ENCODE peak calls at places on chromosomes 7 and 10, in four cellular contexts. R is K562, L is GM12878, N is HepG2. V is an unnamed sample.

GRCh38 chr7:132475669-132476116 is 100.6 kb downstream of the PLXNA4 start:
- DNase-seq in R (no peak), N (no peak), L (no peak), V (no peak)

GRCh38 chr7:25894002-25894901 is 257.7 kb upstream of the NFE2L3 start:
- DNase-seq in N (peak; percentile 45), R (peak; percentile 33), L (peak; percentile 53), V (peak; percentile 51)

GRCh38 chr10:28151636-28152035 is 151.2 kb downstream of the MPP7 start:
- DNase-seq in L (no peak), R (no peak), N (no peak), V (no peak)

GRCh38 chr10:122344741-122345258 is 29.7 kb upstream of the PLEKHA1 start:
- DNase-seq in L (no peak), R (no peak), N (peak; percentile 91), V (no peak)

GRCh38 chr10:106311590-106311989 is 852.9 kb downstream of the SORCS1 start:
- DNase-seq in R (no peak), N (no peak), L (no peak), V (no peak)

GRCh38 chr10:24701447-24701846 is 22.2 kb downstream of the ARHGAP21 start:
- DNase-seq in L (peak; percentile 55), N (no peak), R (no peak), V (no peak)

GRCh38 chr10:42816917-42817316 is 34.3 kb downstream of the BMS1 start:
- DNase-seq in L (no peak), N (no peak), R (no peak), V (no peak)

GRCh38 chr10:116403740-116404250 is 23.9 kb upstream of the PNLIPRP3 start:
- DNase-seq in L (no peak), N (no peak), R (no peak), V (no peak)

GRCh38 chr7:105723582-105723981 is 142.3 kb upstream of the EFCAB10 start:
- DNase-seq in N (no peak), R (no peak), L (no peak), V (peak; percentile 47)

GRCh38 chr7:92061154-92061553 is 73.1 kb downstream of the CYP51A1 start:
- DNase-seq in R (no peak), L (no peak), N (no peak), V (no peak)

GRCh38 chr7:20539201-20539600 is 76.3 kb upstream of the ABCB5 start:
- DNase-seq in R (peak; percentile 44), N (peak; percentile 21), L (no peak), V (no peak)

GRCh38 chr7:20535541-20535940 is 79.9 kb upstream of the ABCB5 start:
- DNase-seq in L (no peak), N (no peak), R (no peak), V (no peak)

GRCh38 chr7:20532841-20533240 is 82.6 kb upstream of the ABCB5 start:
- DNase-seq in L (no peak), N (no peak), R (no peak), V (no peak)

GRCh38 chr7:20529260-20529659 is 86.2 kb upstream of the ABCB5 start:
- DNase-seq in R (no peak), L (no peak), N (no peak), V (no peak)

DNA sequence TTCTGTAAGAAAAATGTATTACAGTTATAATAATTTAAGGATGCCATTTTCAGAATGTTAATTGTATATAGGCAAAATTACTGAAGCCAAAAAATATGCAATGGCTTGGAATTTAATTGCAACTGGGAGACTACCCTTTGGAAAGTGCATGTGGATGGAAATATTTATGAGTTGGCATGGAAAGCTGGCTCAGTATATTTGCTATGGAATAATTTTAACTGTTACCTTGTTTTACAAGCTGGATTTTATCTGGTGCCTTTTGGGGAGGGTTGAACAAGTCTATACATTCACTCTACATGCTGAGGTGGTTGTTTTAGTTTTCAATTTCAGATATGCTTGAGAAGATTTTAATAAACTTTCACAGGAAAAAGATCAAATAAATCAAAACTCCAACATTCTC is 80.9 kb upstream of the ABCB5 start:
- DNase-seq in N (no peak), L (no peak), R (no peak), V (no peak)
- TF ChIP-seq CREM in N (no peak), L (no peak), R (no peak), V (no peak)

DNA sequence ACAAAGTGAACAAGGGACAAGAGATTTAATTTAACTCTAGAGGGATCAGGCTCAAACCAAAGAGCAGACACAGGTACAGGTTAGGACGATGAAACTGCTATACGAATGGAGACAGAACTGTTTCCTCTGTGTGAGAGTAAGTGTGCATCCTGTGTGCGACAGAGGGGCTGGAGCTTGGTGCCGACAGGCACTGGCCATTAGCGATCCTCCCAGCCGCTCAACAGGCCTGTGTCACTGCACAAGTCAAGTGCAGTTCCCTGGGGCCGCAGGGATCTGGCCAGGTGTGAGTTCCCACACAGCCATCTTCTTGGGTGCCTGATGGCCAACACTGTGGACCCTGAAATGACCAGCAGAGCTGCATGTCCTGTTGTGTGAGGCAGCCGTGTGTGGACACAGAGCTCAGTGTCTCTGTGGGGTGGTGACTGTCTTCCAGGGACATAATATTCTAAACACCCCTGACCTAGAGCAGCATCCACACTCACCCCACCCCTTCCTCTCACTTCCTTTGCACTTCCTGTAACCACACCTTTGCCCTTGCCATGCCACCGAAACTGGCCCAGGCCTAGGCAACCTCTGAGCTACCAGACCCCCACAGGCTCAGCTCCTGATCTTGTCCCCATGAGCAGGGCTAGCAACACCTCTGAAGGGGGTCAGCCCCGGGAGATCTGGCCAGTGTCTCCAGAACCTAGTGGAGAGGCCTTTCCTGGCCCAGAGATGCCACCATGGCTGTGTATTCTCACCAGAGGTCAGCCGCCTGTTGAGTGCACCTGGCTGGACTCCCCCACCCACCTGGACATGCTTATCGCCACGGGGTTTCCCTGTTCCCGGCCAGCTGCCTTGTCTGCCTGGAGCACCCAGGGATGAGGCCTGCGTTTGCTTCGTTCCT is 11.7 kb upstream of the TBRG4 start:
- DNase-seq in L (no peak), R (no peak), N (no peak), V (no peak)
- TF ChIP-seq CREM in L (no peak), R (no peak), N (no peak), V (no peak)

DNA sequence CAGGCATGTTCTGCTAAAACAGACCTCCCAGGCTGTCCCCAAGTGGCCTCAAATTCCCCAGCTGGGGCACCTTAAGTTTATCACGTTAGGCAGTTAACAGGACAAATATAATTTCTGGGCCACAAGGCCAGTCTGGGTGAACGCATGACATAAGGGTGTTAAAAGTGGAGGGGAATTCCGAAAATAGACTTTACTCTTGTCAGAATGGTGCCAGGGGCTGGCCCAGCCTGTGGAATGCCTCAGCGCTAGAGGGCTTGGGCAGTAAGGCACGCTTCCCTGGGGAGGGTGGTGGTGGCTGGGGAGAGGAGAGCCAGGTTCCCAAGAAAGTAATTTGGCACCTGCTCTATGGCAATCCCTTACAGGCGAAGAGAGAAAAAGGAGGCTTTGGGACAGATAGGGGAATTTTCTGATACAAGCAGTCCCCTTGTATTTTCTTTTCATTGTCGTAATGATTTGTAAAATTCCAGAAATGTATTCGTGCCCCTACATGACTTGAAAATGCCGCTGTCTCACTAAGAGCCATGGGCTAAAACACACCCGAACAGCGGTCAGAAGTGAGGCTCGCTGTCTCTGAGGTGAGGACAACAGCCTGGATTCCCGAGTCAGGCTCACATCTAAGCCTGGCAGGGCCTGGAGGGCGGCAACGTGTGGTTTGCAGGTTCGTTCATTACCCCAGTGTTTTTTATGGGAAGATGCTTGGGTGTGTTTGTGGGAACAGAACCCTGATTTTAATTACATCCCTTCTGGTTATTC is 463.2 kb upstream of the GALNT17 start:
- DNase-seq in R (no peak), N (no peak), L (peak; percentile 43), V (no peak)
- TF ChIP-seq CREM in R (no peak), N (no peak), L (no peak), V (no peak)

DNA sequence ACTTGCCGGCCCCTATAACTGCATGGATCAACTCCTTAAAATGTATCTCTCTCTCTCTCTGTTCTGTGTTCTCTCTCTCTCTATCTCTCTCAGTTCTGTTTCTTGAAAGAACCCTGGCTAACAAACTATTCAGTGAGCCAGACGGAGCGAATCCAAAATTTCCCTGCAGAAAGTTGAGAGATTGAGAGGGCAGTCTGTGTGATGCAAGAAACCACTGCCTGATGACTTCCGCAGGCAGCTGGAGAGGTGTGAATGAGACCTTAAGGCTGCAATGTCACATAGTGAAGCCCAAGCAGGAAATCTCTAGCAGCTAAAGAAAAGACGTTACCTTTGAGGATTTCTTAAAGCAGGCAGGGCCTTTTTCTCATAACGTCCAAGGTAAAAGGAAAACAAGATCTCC is 17.3 kb downstream of the FAM107B start:
- DNase-seq in L (no peak), N (no peak), R (no peak), V (no peak)
- TF ChIP-seq CREM in L (no peak), N (no peak), R (no peak), V (no peak)

DNA sequence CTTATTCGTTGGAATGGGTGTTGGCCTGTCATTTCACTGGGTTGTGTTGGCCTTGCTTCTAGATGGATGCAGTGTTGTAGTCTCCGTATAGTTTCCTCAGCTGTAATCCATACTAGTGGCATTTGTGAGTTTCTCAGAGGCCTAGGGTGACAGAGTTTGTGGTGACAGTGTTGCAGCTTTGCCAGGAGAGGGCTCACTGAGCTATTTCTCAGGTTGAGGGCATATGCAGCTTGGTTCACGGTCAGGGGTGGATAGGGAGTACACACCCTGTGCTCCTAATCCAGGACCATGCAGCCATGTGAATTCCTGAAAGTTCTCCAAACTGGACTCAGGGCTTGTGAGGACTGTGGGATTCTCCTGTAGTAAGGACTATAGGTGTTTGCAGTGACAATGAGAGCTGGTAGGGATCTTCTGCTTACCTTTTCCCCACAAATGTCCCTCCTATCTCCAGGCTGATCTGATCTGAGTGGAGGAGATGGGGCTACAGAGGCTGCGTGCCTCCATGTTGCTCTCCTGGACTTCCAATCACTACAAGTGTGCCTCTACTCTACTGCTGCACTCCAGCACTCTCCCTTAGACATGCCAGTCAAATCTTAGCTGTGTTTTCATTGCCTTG is 229.0 kb downstream of the STK31 start:
- DNase-seq in R (peak; percentile 37), N (peak; percentile 33), L (no peak), V (peak; percentile 57)
- TF ChIP-seq CREM in R (no peak), N (no peak), L (no peak), V (no peak)

GRCh38 chr7:7766671-7767070 is 48.3 kb upstream of the RPA3 start:
- DNase-seq in L (no peak), R (no peak), N (no peak), V (no peak)

GRCh38 chr7:7761974-7762769 is 43.8 kb upstream of the RPA3 start:
- DNase-seq in R (peak; percentile 18), N (no peak), L (no peak), V (no peak)

GRCh38 chr7:7764515-7765138 is 46.2 kb upstream of the RPA3 start:
- DNase-seq in L (no peak), R (no peak), N (no peak), V (no peak)

GRCh38 chr7:7768977-7769376 is 50.6 kb upstream of the RPA3 start:
- DNase-seq in R (no peak), N (no peak), L (no peak), V (no peak)

GRCh38 chr7:7765422-7765821 is 47.0 kb upstream of the RPA3 start:
- DNase-seq in N (no peak), L (no peak), R (no peak), V (no peak)
- TF ChIP-seq CREM in N (no peak), L (peak; percentile 87), R (no peak), V (no peak)

GRCh38 chr7:6375346-6376101 is 72.2 kb downstream of the DAGLB start:
- DNase-seq in R (peak; percentile 43), L (no peak), N (no peak), V (no peak)
- TF ChIP-seq CREM in R (no peak), L (no peak), N (no peak), V (no peak)

GRCh38 chr10:95287281-95287680 is 3.5 kb downstream of the PDLIM1 start:
- DNase-seq in R (no peak), N (no peak), L (no peak), V (no peak)
- TF ChIP-seq CREM in R (no peak), N (no peak), L (no peak), V (no peak)

GRCh38 chr10:26269754-26270153 is 53.2 kb downstream of the GAD2 start:
- DNase-seq in R (peak; percentile 29), L (no peak), N (peak; percentile 38), V (no peak)
- TF ChIP-seq CREM in R (no peak), L (no peak), N (no peak), V (no peak)

V was measured in WTC11.